ENCODE peak calls at places on chromosome 18, in seven cellular contexts. R is AG10803, U is right lobe of liver, Q is epithelial cell of esophagus, B is cardiac muscle cell, I is NB4, A is WERI-Rb-1. L is an unnamed sample.
A peak's percentile ranks its signal among the peaks of the same experiment; 100 is the strongest.

GRCh38 chr18:6058941-6059340 is 163.6 kb upstream of the TMEM200C start:
- DNase-seq in R (peak; percentile 37), U (no peak), Q (no peak), B (no peak), I (no peak), A (no peak), L (no peak)

GRCh38 chr18:67665266-67665665 is 148.7 kb upstream of the DSEL start:
- DNase-seq in R (peak; percentile 63), U (no peak), Q (peak; percentile 57), B (peak; percentile 9), I (no peak), A (no peak), L (no peak)

GRCh38 chr18:55488473-55488872 is 99.5 kb downstream of the TCF4 start:
- DNase-seq in R (no peak), U (no peak), Q (no peak), B (no peak), I (no peak), A (no peak), L (no peak)

GRCh38 chr18:9722691-9723090 is 14.6 kb downstream of the RAB31 start:
- DNase-seq in R (peak; percentile 49), U (peak; percentile 47), Q (peak; percentile 79), B (no peak), I (no peak), A (peak; percentile 42), L (peak; percentile 83)

GRCh38 chr18:49031511-49032188 is 80.9 kb upstream of the SMAD7 start:
- DNase-seq in R (no peak), U (no peak), Q (no peak), B (no peak), I (no peak), A (no peak), L (no peak)

GRCh38 chr18:68083131-68083530 is 566.6 kb upstream of the DSEL start:
- DNase-seq in R (peak; percentile 87), U (no peak), Q (peak; percentile 5), B (peak; percentile 64), I (no peak), A (no peak), L (no peak)

GRCh38 chr18:55407774-55408535 is 180.0 kb downstream of the TCF4 start:
- DNase-seq in R (no peak), U (no peak), Q (no peak), B (no peak), I (no peak), A (no peak), L (no peak)

GRCh38 chr18:22185298-22185697 is 15.9 kb downstream of the GATA6 start:
- DNase-seq in R (no peak), U (no peak), Q (no peak), B (no peak), I (no peak), A (no peak), L (peak; percentile 53)

GRCh38 chr18:58230438-58231179 is 186.6 kb downstream of the NEDD4L start:
- DNase-seq in R (peak; percentile 27), U (no peak), Q (peak; percentile 97), B (no peak), I (no peak), A (no peak), L (peak; percentile 65)

GRCh38 chr18:58581265-58581664 is 47.6 kb downstream of the ALPK2 start:
- DNase-seq in R (peak; percentile 94), U (no peak), Q (peak; percentile 80), B (peak; percentile 83), I (no peak), A (no peak), L (no peak)

GRCh38 chr18:36592282-36592681 is 236.5 kb downstream of the TPGS2 start:
- DNase-seq in R (no peak), U (no peak), Q (peak; percentile 70), B (no peak), I (no peak), A (no peak), L (no peak)

GRCh38 chr18:50832754-50833153 is 12.9 kb upstream of the MRO start:
- DNase-seq in R (no peak), U (no peak), Q (no peak), B (no peak), I (no peak), A (no peak), L (no peak)

GRCh38 chr18:72197598-72197997 is 346.5 kb downstream of the CBLN2 start:
- DNase-seq in R (no peak), U (no peak), Q (no peak), B (no peak), I (no peak), A (no peak), L (no peak)

GRCh38 chr18:55781481-55781957 is 193.5 kb upstream of the TCF4 start:
- DNase-seq in R (peak; percentile 84), U (no peak), Q (peak; percentile 82), B (peak; percentile 86), I (peak; percentile 10), A (peak; percentile 76), L (peak; percentile 25)

GRCh38 chr18:54218299-54218698 is 6.2 kb downstream of the MBD2 start:
- DNase-seq in R (no peak), U (no peak), Q (no peak), B (no peak), I (peak; percentile 24), A (no peak), L (no peak)
- H3K4me3 ChIP-seq in R (no peak overlapping the region), U (no peak overlapping the region), Q (no peak overlapping the region), B (no peak overlapping the region), I (no peak overlapping the region), A (no peak overlapping the region), L (no peak overlapping the region)

DNA sequence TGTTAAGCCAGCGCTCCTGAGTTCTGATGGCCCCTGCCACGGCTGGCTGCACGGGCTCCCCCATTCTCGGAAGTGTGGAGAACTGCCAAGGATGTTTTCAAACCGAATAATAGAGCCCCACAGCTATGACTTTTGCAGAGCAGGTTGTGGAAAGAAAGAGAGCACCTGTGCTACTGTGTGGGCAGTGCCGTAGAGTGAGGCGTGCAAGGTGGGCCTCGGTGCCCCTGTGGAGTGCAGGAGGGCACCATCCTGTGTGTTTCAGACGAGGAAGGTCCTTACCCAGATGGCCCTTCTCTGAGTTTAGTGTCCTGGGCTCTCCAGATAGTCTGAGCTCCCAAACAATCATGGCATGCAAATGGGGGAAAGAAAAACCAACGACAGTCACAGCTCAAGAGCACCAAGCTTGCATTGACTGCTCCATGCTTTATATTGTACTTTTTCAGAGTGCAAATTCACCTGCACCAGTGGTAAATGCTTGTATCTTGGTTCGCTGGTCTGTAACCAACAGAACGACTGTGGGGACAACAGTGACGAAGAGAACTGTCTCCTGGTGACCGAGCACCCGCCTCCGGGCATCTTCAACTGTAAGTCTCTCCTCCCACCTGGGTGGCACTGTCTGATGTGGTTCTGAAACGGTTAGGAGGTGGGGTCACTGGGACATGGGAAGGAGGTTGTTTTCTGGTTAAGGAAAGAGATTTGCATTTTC is 219.4 kb downstream of the LDLRAD4 start:
- DNase-seq in R (no peak), U (no peak), Q (no peak), B (no peak), I (no peak), A (no peak), L (no peak)
- H3K4me3 ChIP-seq in R (no peak overlapping the region), U (no peak overlapping the region), Q (no peak overlapping the region), B (no peak overlapping the region), I (no peak overlapping the region), A (no peak overlapping the region), L (no peak overlapping the region)

DNA sequence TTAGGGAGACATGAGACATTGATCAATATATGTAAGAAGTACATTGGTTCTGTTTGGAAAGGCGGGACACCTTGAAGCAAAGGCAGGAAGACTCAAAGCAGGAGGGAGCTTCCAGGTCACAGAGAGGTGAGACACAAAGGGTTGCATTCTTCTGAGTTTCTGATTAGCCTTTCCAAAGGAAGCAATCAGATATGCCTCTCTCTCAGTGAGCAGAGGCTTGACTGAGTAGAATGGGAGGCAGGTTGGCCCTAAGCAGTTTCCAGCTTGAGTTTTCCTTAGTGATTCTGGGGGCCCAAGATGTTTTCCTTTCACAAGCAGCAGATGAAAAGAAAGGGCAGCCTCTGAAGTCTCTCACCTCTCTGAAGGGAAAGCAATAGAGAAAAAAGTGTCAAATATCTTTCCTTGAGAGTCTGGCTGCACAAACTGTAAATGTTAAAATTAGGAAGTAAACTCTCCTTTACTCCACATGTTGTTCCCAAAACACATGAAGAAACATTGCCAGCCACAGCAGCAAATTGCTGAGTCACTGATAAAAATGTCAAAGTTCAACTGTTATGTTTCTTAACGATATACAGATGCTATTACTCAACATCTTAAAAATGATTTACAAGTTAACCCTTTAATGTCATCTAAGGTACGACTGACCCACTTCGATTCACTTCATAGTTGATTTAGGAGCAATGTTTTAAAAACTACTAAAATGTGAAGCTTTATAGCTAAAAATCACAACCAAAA is 40.3 kb downstream of the CYB5A start:
- DNase-seq in R (peak; percentile 79), U (no peak), Q (peak; percentile 40), B (peak; percentile 92), I (peak; percentile 86), A (no peak), L (no peak)
- H3K4me3 ChIP-seq in R (no peak overlapping the region), U (no peak overlapping the region), Q (no peak overlapping the region), B (no peak overlapping the region), I (no peak overlapping the region), A (no peak overlapping the region), L (no peak overlapping the region)

DNA sequence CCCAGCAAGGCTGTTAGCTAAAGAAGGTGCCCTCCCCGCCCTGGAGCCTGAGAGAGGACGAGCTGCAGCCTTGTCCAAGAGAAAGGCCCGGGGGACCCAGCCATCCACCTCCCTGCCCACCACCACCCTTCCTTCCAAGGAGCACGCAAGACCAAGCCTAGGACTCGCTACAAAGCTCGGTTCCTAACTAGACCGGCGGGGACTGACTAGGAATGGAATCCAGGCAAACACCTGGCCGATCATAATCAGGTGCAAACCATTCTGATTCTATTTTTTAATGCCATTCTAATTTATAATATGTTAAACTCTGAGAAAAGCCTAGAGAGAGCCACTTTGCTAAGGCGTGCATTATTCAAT is 19.7 kb upstream of the TUBB6 start:
- DNase-seq in R (no peak), U (no peak), Q (no peak), B (no peak), I (no peak), A (no peak), L (no peak)
- H3K4me3 ChIP-seq in R (peak overlapping the region; percentile 67), U (no peak overlapping the region), Q (peak overlapping the region; percentile 56), B (peak overlapping the region; percentile 21), I (no peak overlapping the region), A (peak overlapping the region; percentile 43), L (no peak overlapping the region)

GRCh38 chr18:43482136-43482535 is 204.8 kb upstream of the SYT4 start:
- DNase-seq in R (no peak), U (no peak), Q (no peak), B (no peak), I (no peak), A (no peak), L (no peak)

GRCh38 chr18:43482600-43482999 is 205.3 kb upstream of the SYT4 start:
- DNase-seq in R (no peak), U (no peak), Q (no peak), B (no peak), I (no peak), A (no peak), L (no peak)

GRCh38 chr18:43484710-43485109 is 207.4 kb upstream of the SYT4 start:
- DNase-seq in R (no peak), U (no peak), Q (peak; percentile 12), B (no peak), I (no peak), A (no peak), L (no peak)

GRCh38 chr18:43485565-43485964 is 208.3 kb upstream of the SYT4 start:
- DNase-seq in R (no peak), U (no peak), Q (no peak), B (no peak), I (no peak), A (no peak), L (peak; percentile 50)

GRCh38 chr18:43486462-43486861 is 209.2 kb upstream of the SYT4 start:
- DNase-seq in R (no peak), U (no peak), Q (peak; percentile 1), B (no peak), I (peak; percentile 37), A (no peak), L (peak; percentile 45)
- H3K4me3 ChIP-seq in R (no peak overlapping the region), U (no peak overlapping the region), Q (no peak overlapping the region), B (no peak overlapping the region), I (no peak overlapping the region), A (no peak overlapping the region), L (no peak overlapping the region)

GRCh38 chr18:45291616-45292612 is 323.4 kb upstream of the SLC14A2 start:
- DNase-seq in R (peak; percentile 54), U (no peak), Q (peak; percentile 41), B (peak; percentile 18), I (peak; percentile 40), A (no peak), L (no peak)
- H3K4me3 ChIP-seq in R (no peak overlapping the region), U (no peak overlapping the region), Q (no peak overlapping the region), B (no peak overlapping the region), I (no peak overlapping the region), A (no peak overlapping the region), L (no peak overlapping the region)

L was measured in body of pancreas.